ENCODE peak calls at places on chromosome 4, in four cellular contexts. R, L, J and H are unnamed samples.

GRCh38 chr4:169604131-169604900 is 8.1 kb downstream of the NEK1 start:
- DNase-seq in J (peak), L (no peak), R (peak), H (peak)

GRCh38 chr4:156889616-156890594 is 81.7 kb downstream of the PDGFC start:
- DNase-seq in R (peak), L (no peak), J (peak), H (peak)

GRCh38 chr4:4182835-4183568 is 43.7 kb downstream of the OTOP1 start:
- DNase-seq in J (peak), R (no peak), L (no peak), H (no peak)

GRCh38 chr4:84578540-84579409 is 4.2 kb upstream of the CDS1 start:
- DNase-seq in R (peak), J (peak), L (no peak), H (peak)

GRCh38 chr4:182593864-182594263 is 323.3 kb downstream of the DCTD start:
- DNase-seq in L (no peak), R (peak), J (no peak), H (peak)

GRCh38 chr4:101114936-101115372 is 232.4 kb downstream of the PPP3CA start:
- DNase-seq in R (peak), L (peak), J (peak), H (peak)

GRCh38 chr4:24979554-24979953 is 51.2 kb downstream of the LGI2 start:
- DNase-seq in L (no peak), R (no peak), J (peak), H (no peak)

GRCh38 chr4:133151681-133152329 is 2.7 kb downstream of the PCDH10 start:
- DNase-seq in J (no peak), R (no peak), L (no peak), H (peak)

GRCh38 chr4:40515037-40515397 is 114.6 kb downstream of the RBM47 start:
- DNase-seq in J (peak), L (peak), R (peak), H (peak)

GRCh38 chr4:11817088-11817487 is 388.4 kb upstream of the HS3ST1 start:
- DNase-seq in J (no peak), R (no peak), L (no peak), H (no peak)

GRCh38 chr4:2787230-2788100 is 5.4 kb upstream of the SH3BP2 start:
- DNase-seq in L (no peak), J (no peak), R (no peak), H (no peak)

GRCh38 chr4:128333309-128334006 is 45.8 kb upstream of the PGRMC2 start:
- DNase-seq in J (peak), L (no peak), R (no peak), H (no peak)

GRCh38 chr4:152643153-152644035 is 36.4 kb downstream of the TMEM154 start:
- DNase-seq in J (no peak), L (no peak), R (no peak), H (no peak)

GRCh38 chr4:42326524-42326923 is 70.8 kb upstream of the SHISA3 start:
- DNase-seq in L (no peak), J (no peak), R (no peak), H (no peak)

GRCh38 chr4:55729306-55730142 is 90.1 kb upstream of the EXOC1L start:
- DNase-seq in R (no peak), L (peak), J (no peak), H (no peak)

GRCh38 chr4:123415977-123416376 is 19.4 kb downstream of the SPRY1 start:
- DNase-seq in J (peak), L (peak), R (peak), H (peak)

GRCh38 chr4:48698029-48698901 is 81.8 kb downstream of the FRYL start:
- DNase-seq in J (peak), R (peak), L (peak), H (peak)

GRCh38 chr4:55184600-55185523 is 59.5 kb upstream of the KDR start:
- DNase-seq in J (peak), R (peak), L (no peak), H (peak)

GRCh38 chr4:22339491-22339890 is 176.4 kb downstream of the ADGRA3 start:
- DNase-seq in J (no peak), R (no peak), L (no peak), H (no peak)

GRCh38 chr4:8554555-8555100 is 25.6 kb upstream of the GPR78 start:
- DNase-seq in R (no peak), J (no peak), L (no peak), H (no peak)

GRCh38 chr4:92305148-92305877 is 1.5 kb downstream of the GRID2 start:
- DNase-seq in J (peak), R (peak), L (no peak), H (peak)

GRCh38 chr4:89492476-89493110 is 185.0 kb upstream of the GPRIN3 start:
- DNase-seq in J (peak), R (peak), L (no peak), H (peak)

GRCh38 chr4:1206299-1207156 is 34.1 kb upstream of the SPON2 start:
- DNase-seq in L (no peak), R (no peak), J (no peak), H (no peak)

GRCh38 chr4:98995183-98996055 is at the start of gene METAP1:
- DNase-seq in J (peak), L (peak), R (peak), H (peak)
- H3K4me3 ChIP-seq in J (peak), L (peak), R (peak), H (peak)

GRCh38 chr4:32562010-32562409 is 1841.8 kb downstream of the PCDH7 start:
- DNase-seq in R (no peak), J (no peak), L (no peak), H (no peak)

DNA sequence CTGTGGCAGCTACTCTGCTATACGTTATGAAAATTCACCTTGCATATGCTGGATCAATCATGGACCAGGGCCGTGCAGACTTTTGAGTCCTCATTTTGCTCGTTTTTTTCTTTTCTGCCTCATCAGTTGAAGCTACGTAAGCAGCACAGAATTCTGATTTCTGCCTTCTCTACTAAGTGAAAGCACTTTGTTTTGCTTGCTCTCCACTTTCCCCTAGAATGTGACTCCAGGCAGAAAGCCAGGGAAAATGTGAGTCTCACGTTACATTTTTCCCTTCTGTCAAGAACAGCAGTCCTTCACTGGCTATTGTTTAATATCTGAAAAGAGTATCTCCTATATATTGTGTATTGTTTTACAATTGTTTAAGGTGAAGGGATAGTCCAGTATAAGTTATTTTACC is 1840.1 kb downstream of the PCDH7 start:
- DNase-seq in L (no peak), J (peak), R (no peak), H (peak)
- H2AFZ ChIP-seq in L (no peak), J (no peak), R (no peak), H (peak)

GRCh38 chr4:121817701-121818100 is 6.0 kb downstream of the CCNA2 start:
- DNase-seq in J (no peak), R (no peak), L (no peak), H (no peak)
- H3K4me2 ChIP-seq in J (no peak), R (no peak), L (no peak), H (no peak)

GRCh38 chr4:153759407-153760226 is at the start of gene RNF175:
- DNase-seq in R (no peak), J (peak), L (no peak), H (no peak)
- H3K4me3 ChIP-seq in R (peak), J (peak), L (no peak), H (peak)

GRCh38 chr4:76782837-76783236 is 115.1 kb downstream of the SOWAHB start:
- DNase-seq in L (no peak), J (peak), R (peak), H (peak)

GRCh38 chr4:76780781-76781697 is 116.9 kb downstream of the SOWAHB start:
- DNase-seq in L (no peak), R (no peak), J (no peak), H (no peak)

GRCh38 chr4:76779740-76780459 is 118.0 kb downstream of the SOWAHB start:
- DNase-seq in J (no peak), R (peak), L (no peak), H (peak)

GRCh38 chr4:76783836-76784235 is 114.1 kb downstream of the SOWAHB start:
- DNase-seq in L (no peak), J (no peak), R (no peak), H (peak)

DNA sequence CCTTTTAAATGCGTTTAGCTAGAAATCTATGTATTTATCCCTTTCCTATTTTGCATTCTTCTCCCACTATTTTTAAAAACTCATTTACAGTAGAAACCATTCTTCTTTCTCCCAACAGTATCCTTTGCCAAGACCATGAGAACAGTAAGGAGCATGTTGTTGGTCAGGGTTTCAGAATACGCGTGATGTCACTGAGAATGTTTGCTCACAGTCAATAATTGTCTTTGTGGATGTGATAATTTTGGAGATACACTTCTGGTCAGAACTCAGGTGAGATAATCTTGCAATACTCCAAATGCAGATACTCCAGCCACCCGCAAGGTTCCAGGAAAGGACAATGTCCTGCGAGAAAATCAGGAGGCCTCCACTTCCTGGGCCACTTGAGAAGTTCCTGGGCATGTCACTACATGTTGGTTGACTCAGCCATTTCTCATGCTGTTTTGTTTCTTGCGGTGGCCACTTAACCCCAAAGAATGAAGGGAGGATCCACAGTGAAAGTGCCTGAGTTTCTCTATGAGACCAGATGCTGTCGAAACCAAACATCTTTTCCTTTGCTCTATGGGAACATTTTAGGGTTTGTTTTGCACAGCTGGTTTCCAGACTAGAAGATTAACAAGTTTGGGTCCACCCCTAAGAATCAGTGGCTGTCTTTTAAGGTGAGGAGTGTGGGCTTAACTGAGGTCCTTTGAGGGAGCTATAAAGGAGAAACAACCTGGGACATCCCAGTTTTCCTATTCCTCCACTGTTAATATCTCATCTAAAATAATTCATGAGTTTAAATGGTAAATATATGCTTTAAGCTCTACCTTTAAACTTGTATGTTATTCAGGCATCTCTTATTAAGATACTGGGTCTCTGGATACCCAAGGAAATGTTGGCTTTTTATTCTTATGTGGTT is 116.0 kb downstream of the SOWAHB start:
- DNase-seq in J (peak), L (no peak), R (peak), H (peak)
- H2AFZ ChIP-seq in J (no peak), L (no peak), R (peak), H (no peak)